ENCODE peak calls at places on chromosomes 7 and 10, in four cellular contexts. V is activated naive CD4-positive, alpha-beta T cell; E is CD4-positive, alpha-beta memory T cell; I is substantia nigra. D is an unnamed sample.

GRCh38 chr10:96488161-96488935 is 25.4 kb downstream of the TLL2 start:
- DNase-seq in V (no peak), E (no peak), I (no peak), D (no peak)

GRCh38 chr7:867406-868188 is 8.8 kb upstream of the GET4 start:
- DNase-seq in V (no peak), E (no peak), I (no peak), D (no peak)

GRCh38 chr7:135441791-135442190 is 68.1 kb downstream of the CNOT4 start:
- DNase-seq in V (no peak), E (no peak), I (no peak), D (no peak)

GRCh38 chr10:77836299-77836820 is 90.2 kb downstream of the DLG5 start:
- DNase-seq in V (no peak), E (peak), I (no peak), D (peak)

GRCh38 chr7:28703054-28703765 is 254.9 kb downstream of the TRIL start:
- DNase-seq in V (no peak), E (no peak), I (no peak), D (no peak)

GRCh38 chr7:17298840-17299476 is 506 bp downstream of the AHR start:
- DNase-seq in V (peak), E (peak), I (peak), D (peak)

GRCh38 chr10:120841522-120842189 is 9.5 kb upstream of the WDR11 start:
- DNase-seq in V (no peak), E (no peak), I (no peak), D (no peak)

GRCh38 chr10:98252451-98252850 is 15.5 kb downstream of the LOXL4 start:
- DNase-seq in V (no peak), E (no peak), I (no peak), D (no peak)

GRCh38 chr7:48376263-48376662 is 205.0 kb downstream of the ABCA13 start:
- DNase-seq in V (no peak), E (no peak), I (no peak), D (no peak)

GRCh38 chr7:129530881-129531391 is 28.6 kb downstream of the SMKR1 start:
- DNase-seq in V (no peak), E (no peak), I (no peak), D (no peak)

GRCh38 chr7:135274495-135275268 is 41.0 kb downstream of the STRA8 start:
- DNase-seq in V (peak), E (peak), I (peak), D (peak)

GRCh38 chr10:100562008-100562672 is 26.4 kb downstream of the HIF1AN start:
- DNase-seq in V (peak), E (peak), I (peak), D (peak)

GRCh38 chr7:38452615-38453014 is 178.6 kb downstream of the AMPH start:
- DNase-seq in V (no peak), E (no peak), I (no peak), D (no peak)